ENCODE peak calls at places on chromosomes 13 and 19, in four cellular contexts. One of them, this sample, is unnamed.
A peak's percentile ranks its signal among the peaks of the same experiment; 100 is the strongest.

GRCh38 chr13:64928704-64929499 is 2301.2 kb downstream of the PCDH9 start:
- DNase-seq in astrocyte of the spinal cord: peak; percentile 91
- DNase-seq in suprapubic skin: no peak
- DNase-seq in CD8-positive, alpha-beta T cell: no peak
- DNase-seq in this sample: no peak

GRCh38 chr19:19655051-19655594 is 8.4 kb downstream of the ATP13A1 start:
- DNase-seq in astrocyte of the spinal cord: no peak
- DNase-seq in suprapubic skin: no peak
- DNase-seq in CD8-positive, alpha-beta T cell: no peak
- DNase-seq in this sample: no peak

GRCh38 chr13:59877933-59878332 is 285.8 kb downstream of the DIAPH3 start:
- DNase-seq in astrocyte of the spinal cord: peak; percentile 31
- DNase-seq in suprapubic skin: no peak
- DNase-seq in CD8-positive, alpha-beta T cell: no peak
- DNase-seq in this sample: no peak

GRCh38 chr19:48770734-48771472 is 15.6 kb downstream of the FGF21 start:
- DNase-seq in astrocyte of the spinal cord: no peak
- DNase-seq in suprapubic skin: no peak
- DNase-seq in CD8-positive, alpha-beta T cell: no peak
- DNase-seq in this sample: no peak

GRCh38 chr13:68056816-68057710 is 826.9 kb upstream of the PCDH9 start:
- DNase-seq in astrocyte of the spinal cord: peak; percentile 88
- DNase-seq in suprapubic skin: no peak
- DNase-seq in CD8-positive, alpha-beta T cell: no peak
- DNase-seq in this sample: no peak

GRCh38 chr13:45331981-45332830 is 8.8 kb downstream of the TPT1 start:
- DNase-seq in astrocyte of the spinal cord: peak; percentile 88
- DNase-seq in suprapubic skin: no peak
- DNase-seq in CD8-positive, alpha-beta T cell: no peak
- DNase-seq in this sample: no peak

GRCh38 chr13:49404621-49405020 is 39.2 kb downstream of the CAB39L start:
- DNase-seq in astrocyte of the spinal cord: no peak
- DNase-seq in suprapubic skin: no peak
- DNase-seq in CD8-positive, alpha-beta T cell: no peak
- DNase-seq in this sample: no peak

GRCh38 chr13:73074101-73074500 is 15.3 kb downstream of the KLF5 start:
- DNase-seq in astrocyte of the spinal cord: no peak
- DNase-seq in suprapubic skin: no peak
- DNase-seq in CD8-positive, alpha-beta T cell: no peak
- DNase-seq in this sample: no peak

GRCh38 chr19:29678484-29679106 is 13.3 kb downstream of the PLEKHF1 start:
- DNase-seq in astrocyte of the spinal cord: no peak
- DNase-seq in suprapubic skin: no peak
- DNase-seq in CD8-positive, alpha-beta T cell: no peak
- DNase-seq in this sample: no peak

GRCh38 chr19:21698215-21698614 is 69.2 kb downstream of the ZNF100 start:
- DNase-seq in astrocyte of the spinal cord: peak; percentile 1
- DNase-seq in suprapubic skin: no peak
- DNase-seq in CD8-positive, alpha-beta T cell: no peak
- DNase-seq in this sample: no peak

GRCh38 chr13:36057041-36057440 is 74.1 kb downstream of the DCLK1 start:
- DNase-seq in astrocyte of the spinal cord: no peak
- DNase-seq in suprapubic skin: no peak
- DNase-seq in CD8-positive, alpha-beta T cell: no peak
- DNase-seq in this sample: no peak

GRCh38 chr19:17860993-17861360 is 1.3 kb downstream of the RPL18A start:
- DNase-seq in astrocyte of the spinal cord: no peak
- DNase-seq in suprapubic skin: no peak
- DNase-seq in CD8-positive, alpha-beta T cell: no peak
- DNase-seq in this sample: no peak

GRCh38 chr13:27839809-27840467 is 47.7 kb downstream of the GSX1 start:
- DNase-seq in astrocyte of the spinal cord: peak; percentile 35
- DNase-seq in suprapubic skin: no peak
- DNase-seq in CD8-positive, alpha-beta T cell: no peak
- DNase-seq in this sample: no peak

GRCh38 chr13:111047326-111047725 is 67.8 kb upstream of the ARHGEF7 start:
- DNase-seq in astrocyte of the spinal cord: no peak
- DNase-seq in suprapubic skin: no peak
- DNase-seq in CD8-positive, alpha-beta T cell: no peak
- DNase-seq in this sample: no peak

GRCh38 chr19:47049307-47049700 is 880 bp upstream of the TMEM160 start:
- DNase-seq in astrocyte of the spinal cord: peak; percentile 19
- DNase-seq in suprapubic skin: no peak
- DNase-seq in CD8-positive, alpha-beta T cell: no peak
- DNase-seq in this sample: no peak

GRCh38 chr13:28655566-28655965 is 3.4 kb upstream of the POMP start:
- DNase-seq in astrocyte of the spinal cord: peak; percentile 18
- DNase-seq in suprapubic skin: no peak
- DNase-seq in CD8-positive, alpha-beta T cell: no peak
- DNase-seq in this sample: no peak

GRCh38 chr13:93687261-93687660 is 460.7 kb downstream of the GPC6 start:
- DNase-seq in astrocyte of the spinal cord: no peak
- DNase-seq in suprapubic skin: no peak
- DNase-seq in CD8-positive, alpha-beta T cell: no peak
- DNase-seq in this sample: no peak

GRCh38 chr19:19105365-19106060 is 32.8 kb downstream of the TMEM161A start:
- DNase-seq in astrocyte of the spinal cord: peak; percentile 47
- DNase-seq in suprapubic skin: no peak
- DNase-seq in CD8-positive, alpha-beta T cell: no peak
- DNase-seq in this sample: no peak

GRCh38 chr19:51107406-51108065 is 673 bp downstream of the CTU1 start:
- DNase-seq in astrocyte of the spinal cord: no peak
- DNase-seq in suprapubic skin: no peak
- DNase-seq in CD8-positive, alpha-beta T cell: no peak
- DNase-seq in this sample: no peak

GRCh38 chr13:99955747-99956472 is 15.7 kb downstream of the ZIC5 start:
- DNase-seq in astrocyte of the spinal cord: peak; percentile 51
- DNase-seq in suprapubic skin: peak; percentile 71
- DNase-seq in CD8-positive, alpha-beta T cell: no peak
- DNase-seq in this sample: no peak
- H3K4me3 ChIP-seq in astrocyte of the spinal cord: peak overlapping the region; percentile 26
- H3K4me3 ChIP-seq in suprapubic skin: peak overlapping the region; percentile 33
- H3K4me3 ChIP-seq in CD8-positive, alpha-beta T cell: no peak overlapping the region
- H3K4me3 ChIP-seq in this sample: peak overlapping the region; percentile 22

GRCh38 chr19:45102481-45102880 is 9.5 kb downstream of the PPP1R37 start:
- DNase-seq in astrocyte of the spinal cord: no peak
- DNase-seq in suprapubic skin: no peak
- DNase-seq in CD8-positive, alpha-beta T cell: no peak
- DNase-seq in this sample: no peak

GRCh38 chr19:45103200-45103624 is 10.2 kb downstream of the PPP1R37 start:
- DNase-seq in astrocyte of the spinal cord: no peak
- DNase-seq in suprapubic skin: no peak
- DNase-seq in CD8-positive, alpha-beta T cell: no peak
- DNase-seq in this sample: no peak

GRCh38 chr19:45101796-45102195 is 8.8 kb downstream of the PPP1R37 start:
- DNase-seq in astrocyte of the spinal cord: no peak
- DNase-seq in suprapubic skin: no peak
- DNase-seq in CD8-positive, alpha-beta T cell: no peak
- DNase-seq in this sample: no peak

GRCh38 chr19:45104658-45105384 is 11.8 kb downstream of the PPP1R37 start:
- DNase-seq in astrocyte of the spinal cord: no peak
- DNase-seq in suprapubic skin: no peak
- DNase-seq in CD8-positive, alpha-beta T cell: no peak
- DNase-seq in this sample: no peak

GRCh38 chr19:45103625-45104319 is 10.8 kb downstream of the PPP1R37 start:
- DNase-seq in astrocyte of the spinal cord: no peak
- DNase-seq in suprapubic skin: no peak
- DNase-seq in CD8-positive, alpha-beta T cell: no peak
- DNase-seq in this sample: no peak
- H3K4me3 ChIP-seq in astrocyte of the spinal cord: no peak overlapping the region
- H3K4me3 ChIP-seq in suprapubic skin: no peak overlapping the region
- H3K4me3 ChIP-seq in CD8-positive, alpha-beta T cell: peak overlapping the region; percentile 20
- H3K4me3 ChIP-seq in this sample: peak overlapping the region; percentile 45

DNA sequence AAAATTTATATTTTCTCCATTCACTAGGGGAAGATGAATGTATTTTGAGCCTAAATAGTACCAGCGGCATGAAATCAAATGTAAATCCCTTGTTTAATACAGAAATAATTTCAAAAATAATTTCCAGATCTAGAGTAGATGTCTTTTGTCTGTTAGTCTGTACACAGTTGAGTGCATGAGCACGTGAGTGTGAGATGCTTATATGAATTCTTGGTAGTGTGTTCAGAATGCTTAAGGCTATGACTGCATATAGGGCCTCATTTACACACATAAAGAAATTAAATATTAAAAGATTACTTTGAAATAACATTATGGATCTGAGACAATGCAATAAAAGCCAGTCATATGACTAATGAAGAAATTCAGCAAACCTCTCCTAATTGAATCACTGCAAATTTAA is 4.7 kb downstream of the AMER2 start:
- DNase-seq in astrocyte of the spinal cord: no peak
- DNase-seq in suprapubic skin: no peak
- DNase-seq in CD8-positive, alpha-beta T cell: no peak
- DNase-seq in this sample: no peak
- H3K4me3 ChIP-seq in astrocyte of the spinal cord: no peak overlapping the region
- H3K4me3 ChIP-seq in suprapubic skin: no peak overlapping the region
- H3K4me3 ChIP-seq in CD8-positive, alpha-beta T cell: no peak overlapping the region
- H3K4me3 ChIP-seq in this sample: no peak overlapping the region

GRCh38 chr19:7098096-7098495 is 28.6 kb downstream of the ZNF557 start:
- DNase-seq in astrocyte of the spinal cord: no peak
- DNase-seq in suprapubic skin: no peak
- DNase-seq in CD8-positive, alpha-beta T cell: no peak
- DNase-seq in this sample: no peak
- H3K4me3 ChIP-seq in astrocyte of the spinal cord: peak overlapping the region; percentile 75
- H3K4me3 ChIP-seq in suprapubic skin: no peak overlapping the region
- H3K4me3 ChIP-seq in CD8-positive, alpha-beta T cell: no peak overlapping the region
- H3K4me3 ChIP-seq in this sample: no peak overlapping the region

GRCh38 chr19:4519521-4520277 is 1.4 kb upstream of the PLIN4 start:
- DNase-seq in astrocyte of the spinal cord: no peak
- DNase-seq in suprapubic skin: no peak
- DNase-seq in CD8-positive, alpha-beta T cell: no peak
- DNase-seq in this sample: no peak

GRCh38 chr19:4517451-4518057 is 732 bp downstream of the PLIN4 start:
- DNase-seq in astrocyte of the spinal cord: no peak
- DNase-seq in suprapubic skin: no peak
- DNase-seq in CD8-positive, alpha-beta T cell: no peak
- DNase-seq in this sample: no peak

GRCh38 chr19:4519172-4519496 is 848 bp upstream of the PLIN4 start:
- DNase-seq in astrocyte of the spinal cord: no peak
- DNase-seq in suprapubic skin: no peak
- DNase-seq in CD8-positive, alpha-beta T cell: no peak
- DNase-seq in this sample: no peak

GRCh38 chr19:4516939-4517300 is 1.4 kb downstream of the PLIN4 start:
- DNase-seq in astrocyte of the spinal cord: no peak
- DNase-seq in suprapubic skin: no peak
- DNase-seq in CD8-positive, alpha-beta T cell: no peak
- DNase-seq in this sample: no peak

DNA sequence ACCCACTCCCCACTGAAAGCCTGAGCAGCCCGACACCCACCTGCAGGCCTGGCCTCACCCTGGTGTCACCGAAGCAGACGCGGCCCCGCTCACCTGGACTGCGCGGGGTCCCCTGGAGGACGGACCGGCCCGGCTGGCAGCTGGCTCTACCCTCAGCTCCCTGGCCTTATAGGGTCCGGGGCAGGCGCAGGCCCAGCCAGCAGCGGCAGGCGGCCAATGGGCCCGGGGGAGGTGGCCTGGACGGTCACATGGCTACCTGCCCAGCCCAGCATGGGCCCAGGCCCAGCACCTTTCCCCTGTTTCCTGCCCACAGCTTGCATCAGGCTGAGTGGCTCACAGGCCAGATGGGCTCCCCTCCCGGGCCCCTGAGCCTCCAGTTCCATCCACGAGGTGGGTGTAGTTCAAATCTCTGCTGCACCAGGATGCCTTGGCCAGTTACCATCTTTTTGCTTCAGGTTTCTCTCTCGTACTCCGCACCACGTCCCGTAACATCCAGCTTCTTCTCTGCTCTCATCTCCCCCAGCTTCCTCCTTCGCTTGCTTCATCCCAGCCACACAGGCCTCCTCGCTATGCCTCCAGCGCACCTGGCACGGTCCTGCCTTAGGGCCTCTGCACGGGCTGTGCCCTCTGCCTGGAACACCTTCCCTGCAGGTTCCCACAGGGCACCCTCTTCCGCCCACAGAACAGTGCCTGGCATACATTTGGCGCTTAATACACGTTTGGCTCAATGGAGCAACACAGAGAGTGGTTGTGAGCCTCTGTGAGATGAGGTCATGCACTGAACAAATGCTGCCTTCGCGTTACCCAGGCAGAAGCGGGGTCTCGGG is at the start of gene PLIN4:
- DNase-seq in astrocyte of the spinal cord: no peak
- DNase-seq in suprapubic skin: no peak
- DNase-seq in CD8-positive, alpha-beta T cell: no peak
- DNase-seq in this sample: no peak
- H3K4me3 ChIP-seq in astrocyte of the spinal cord: no peak within 1 kb of the TSS
- H3K4me3 ChIP-seq in suprapubic skin: no peak within 1 kb of the TSS
- H3K4me3 ChIP-seq in CD8-positive, alpha-beta T cell: no peak within 1 kb of the TSS
- H3K4me3 ChIP-seq in this sample: no peak within 1 kb of the TSS

DNA sequence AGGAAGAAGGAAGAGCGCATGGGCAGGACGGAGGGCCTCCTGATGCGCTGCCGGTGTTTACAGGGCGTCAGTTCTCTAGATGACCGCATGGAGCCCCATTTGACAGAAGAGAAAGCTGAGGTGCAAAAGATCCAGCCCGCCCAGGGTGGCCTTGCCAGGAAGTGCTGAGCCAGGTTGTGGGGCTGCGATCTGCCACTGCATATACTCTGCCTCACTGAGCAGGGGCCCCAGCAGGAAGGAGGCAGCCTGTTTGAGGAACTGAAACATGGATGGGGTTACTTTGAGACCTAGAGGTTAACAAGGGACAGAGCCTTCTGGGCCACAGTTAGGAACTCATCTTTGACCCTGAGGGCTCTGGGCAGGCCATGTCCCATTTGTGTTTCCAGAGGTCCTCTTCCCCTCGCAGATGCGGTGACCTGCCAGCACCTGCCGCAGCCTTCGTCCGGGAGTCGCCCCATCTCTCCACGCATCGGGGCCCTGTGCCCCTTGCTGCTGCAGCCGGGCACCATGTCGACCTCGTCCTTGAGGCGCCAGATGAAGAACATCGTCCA is 3.2 kb downstream of the EPN1 start:
- DNase-seq in astrocyte of the spinal cord: no peak
- DNase-seq in suprapubic skin: no peak
- DNase-seq in CD8-positive, alpha-beta T cell: no peak
- DNase-seq in this sample: no peak
- H3K4me3 ChIP-seq in astrocyte of the spinal cord: no peak overlapping the region
- H3K4me3 ChIP-seq in suprapubic skin: no peak overlapping the region
- H3K4me3 ChIP-seq in CD8-positive, alpha-beta T cell: no peak overlapping the region
- H3K4me3 ChIP-seq in this sample: no peak overlapping the region

This sample was measured in effector memory CD4-positive, alpha-beta T cell.